ENCODE peak calls at places on chromosomes 2 and 18, in seven cellular contexts. C is IMR-90, Z is coronary artery, K is prostate gland, H is astrocyte of the spinal cord, B is uterus, I is HFF-Myc. E is an unnamed sample.

GRCh38 chr2:102436284-102436683 is 13.3 kb downstream of the IL18RAP start:
- DNase-seq in C (peak), Z (no peak), K (no peak), H (peak), B (no peak), I (no peak), E (peak)

GRCh38 chr2:240949791-240950705 is 43.9 kb downstream of the CROCC2 start:
- DNase-seq in C (no peak), Z (peak), K (no peak), H (no peak), B (no peak), I (no peak), E (no peak)

GRCh38 chr2:67846341-67847070 is 216.3 kb downstream of the C1D start:
- DNase-seq in C (peak), Z (peak), K (peak), H (peak), B (peak), I (peak), E (peak)

GRCh38 chr2:190649035-190649797 is at the start of gene NAB1:
- DNase-seq in C (peak), Z (peak), K (peak), H (peak), B (peak), I (no peak), E (peak)

GRCh38 chr2:232891621-232892071 is 21.6 kb downstream of the SNORC start:
- DNase-seq in C (peak), Z (peak), K (no peak), H (peak), B (no peak), I (no peak), E (peak)

GRCh38 chr2:209334188-209335017 is 89.4 kb upstream of the MAP2 start:
- DNase-seq in C (peak), Z (no peak), K (peak), H (peak), B (peak), I (peak), E (peak)

GRCh38 chr2:220068877-220069276 is 441.4 kb downstream of the SLC4A3 start:
- DNase-seq in C (no peak), Z (no peak), K (no peak), H (no peak), B (no peak), I (no peak), E (no peak)

GRCh38 chr18:8805552-8805951 is 100.2 kb downstream of the MTCL1 start:
- DNase-seq in C (no peak), Z (no peak), K (no peak), H (no peak), B (no peak), I (no peak), E (no peak)

GRCh38 chr2:239394346-239394945 is 6.4 kb downstream of the HDAC4 start:
- DNase-seq in C (no peak), Z (no peak), K (no peak), H (no peak), B (peak), I (no peak), E (no peak)

GRCh38 chr18:5150888-5151287 is 46.2 kb downstream of the AKAIN1 start:
- DNase-seq in C (no peak), Z (no peak), K (no peak), H (no peak), B (no peak), I (no peak), E (no peak)

GRCh38 chr18:58586886-58587285 is 42.0 kb downstream of the ALPK2 start:
- DNase-seq in C (no peak), Z (no peak), K (no peak), H (no peak), B (no peak), I (no peak), E (no peak)

GRCh38 chr2:128643221-128644065 is 324.8 kb upstream of the HS6ST1 start:
- DNase-seq in C (no peak), Z (peak), K (no peak), H (no peak), B (no peak), I (no peak), E (no peak)

GRCh38 chr2:239337122-239337876 is 63.5 kb downstream of the HDAC4 start:
- DNase-seq in C (no peak), Z (no peak), K (peak), H (no peak), B (no peak), I (no peak), E (no peak)

GRCh38 chr18:60452424-60452823 is 79.8 kb upstream of the MC4R start:
- DNase-seq in C (peak), Z (no peak), K (no peak), H (peak), B (no peak), I (no peak), E (peak)

GRCh38 chr2:3001595-3002184 is 375.9 kb downstream of the EIPR1 start:
- DNase-seq in C (no peak), Z (no peak), K (peak), H (no peak), B (no peak), I (no peak), E (peak)

GRCh38 chr2:60551241-60552095 is 2.0 kb downstream of the BCL11A start:
- DNase-seq in C (no peak), Z (no peak), K (peak), H (peak), B (no peak), I (no peak), E (peak)

GRCh38 chr2:28394331-28394877 is 1.7 kb downstream of the FOSL2 start:
- DNase-seq in C (peak), Z (no peak), K (peak), H (peak), B (peak), I (no peak), E (peak)

GRCh38 chr2:174449033-174449432 is 37.8 kb downstream of the GPR155 start:
- DNase-seq in C (peak), Z (no peak), K (no peak), H (no peak), B (no peak), I (no peak), E (no peak)

GRCh38 chr2:1884933-1885580 is 140.7 kb upstream of the PXDN start:
- DNase-seq in C (peak), Z (no peak), K (no peak), H (peak), B (no peak), I (no peak), E (peak)

GRCh38 chr2:165720526-165720925 is 73.5 kb downstream of the GALNT3 start:
- DNase-seq in C (peak), Z (no peak), K (no peak), H (peak), B (no peak), I (peak), E (peak)

GRCh38 chr2:35973737-35974132 is 381.8 kb upstream of the CRIM1 start:
- DNase-seq in C (no peak), Z (no peak), K (no peak), H (no peak), B (no peak), I (no peak), E (peak)

GRCh38 chr2:212815453-212815852 is 276.9 kb upstream of the ERBB4 start:
- DNase-seq in C (no peak), Z (no peak), K (no peak), H (no peak), B (no peak), I (no peak), E (no peak)

GRCh38 chr2:120385355-120386127 is 39.6 kb downstream of the INHBB start:
- DNase-seq in C (no peak), Z (no peak), K (no peak), H (no peak), B (no peak), I (no peak), E (no peak)

GRCh38 chr2:219559156-219559915 is 12.0 kb downstream of the OBSL1 start:
- DNase-seq in C (no peak), Z (no peak), K (no peak), H (no peak), B (no peak), I (no peak), E (no peak)

GRCh38 chr2:77228379-77228778 is 293.8 kb downstream of the LRRTM4 start:
- DNase-seq in C (no peak), Z (no peak), K (no peak), H (peak), B (no peak), I (no peak), E (peak)

GRCh38 chr2:28594369-28595108 is 98.7 kb downstream of the PLB1 start:
- DNase-seq in C (peak), Z (peak), K (peak), H (peak), B (peak), I (peak), E (peak)

GRCh38 chr2:241003830-241004564 is 5.6 kb downstream of the SNED1 start:
- DNase-seq in C (no peak), Z (no peak), K (no peak), H (no peak), B (no peak), I (no peak), E (no peak)

DNA sequence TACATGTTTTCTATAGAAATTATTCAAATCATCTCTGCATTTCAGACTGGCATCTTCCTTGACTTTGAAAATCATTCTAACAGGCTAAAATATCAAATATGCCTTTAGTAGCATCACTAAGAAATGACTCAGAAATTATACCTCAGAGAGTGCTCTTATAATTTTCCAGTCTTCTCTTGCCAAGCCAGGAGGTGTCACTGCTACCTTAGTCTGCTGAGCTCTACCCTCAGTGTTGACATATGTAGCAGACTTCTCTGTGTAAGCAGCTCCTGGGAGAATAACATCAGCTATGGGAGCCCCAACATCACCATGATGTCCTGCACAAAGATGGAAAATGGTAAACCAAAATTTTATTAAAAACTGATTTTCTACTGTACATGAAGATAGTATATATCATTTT is 31.6 kb downstream of the NDUFS1 start:
- DNase-seq in C (peak), Z (no peak), K (no peak), H (no peak), B (no peak), I (no peak), E (no peak)
- TF ChIP-seq CTCF in C (no peak), Z (no peak), K (no peak), H (peak), B (no peak), I (no peak), E (no peak)

GRCh38 chr2:43509886-43510285 is 86.0 kb downstream of the THADA start:
- DNase-seq in C (no peak), Z (no peak), K (no peak), H (no peak), B (no peak), I (no peak), E (no peak)

GRCh38 chr2:43508209-43508608 is 87.6 kb downstream of the THADA start:
- DNase-seq in C (no peak), Z (no peak), K (no peak), H (no peak), B (no peak), I (no peak), E (no peak)

GRCh38 chr2:43511199-43511598 is 84.6 kb downstream of the THADA start:
- DNase-seq in C (no peak), Z (no peak), K (no peak), H (no peak), B (no peak), I (no peak), E (no peak)

GRCh38 chr2:43507137-43507536 is 88.7 kb downstream of the THADA start:
- DNase-seq in C (no peak), Z (no peak), K (no peak), H (no peak), B (no peak), I (no peak), E (no peak)
- H3K4me3 ChIP-seq in C (no peak), Z (no peak), K (no peak), H (no peak), B (no peak), I (no peak), E (no peak)

GRCh38 chr2:42076357-42076921 is 28.6 kb downstream of the PKDCC start:
- DNase-seq in C (no peak), Z (no peak), K (no peak), H (no peak), B (no peak), I (no peak), E (no peak)

GRCh38 chr2:42079737-42080287 is 32.0 kb downstream of the PKDCC start:
- DNase-seq in C (no peak), Z (no peak), K (no peak), H (no peak), B (no peak), I (no peak), E (no peak)

GRCh38 chr2:42074661-42075060 is 26.8 kb downstream of the PKDCC start:
- DNase-seq in C (no peak), Z (no peak), K (no peak), H (no peak), B (no peak), I (no peak), E (no peak)

GRCh38 chr2:42073739-42074138 is 25.9 kb downstream of the PKDCC start:
- DNase-seq in C (peak), Z (no peak), K (no peak), H (no peak), B (no peak), I (no peak), E (peak)

DNA sequence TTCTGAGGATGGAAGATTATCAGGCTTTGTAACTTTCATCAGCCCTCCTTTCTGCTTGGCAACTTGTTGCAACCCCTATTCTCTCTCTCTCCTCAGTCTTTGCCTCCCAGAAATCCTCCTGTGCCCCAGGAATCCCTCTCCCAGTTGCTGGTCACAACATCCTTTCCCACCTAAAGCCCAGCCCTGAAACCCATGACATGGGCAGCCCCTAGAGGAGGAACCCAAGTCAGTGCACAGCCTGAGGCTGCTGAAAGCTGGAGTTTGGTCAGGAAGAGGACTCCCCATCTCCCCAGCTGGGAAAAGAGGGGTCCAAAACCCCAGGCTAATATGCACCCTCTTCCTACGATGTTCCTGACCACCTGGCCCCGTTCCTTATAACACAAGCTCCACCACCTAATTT is 29.5 kb downstream of the PKDCC start:
- DNase-seq in C (no peak), Z (no peak), K (no peak), H (no peak), B (no peak), I (no peak), E (no peak)
- TF ChIP-seq CTCF in C (no peak), Z (no peak), K (no peak), H (no peak), B (peak), I (no peak), E (peak)

DNA sequence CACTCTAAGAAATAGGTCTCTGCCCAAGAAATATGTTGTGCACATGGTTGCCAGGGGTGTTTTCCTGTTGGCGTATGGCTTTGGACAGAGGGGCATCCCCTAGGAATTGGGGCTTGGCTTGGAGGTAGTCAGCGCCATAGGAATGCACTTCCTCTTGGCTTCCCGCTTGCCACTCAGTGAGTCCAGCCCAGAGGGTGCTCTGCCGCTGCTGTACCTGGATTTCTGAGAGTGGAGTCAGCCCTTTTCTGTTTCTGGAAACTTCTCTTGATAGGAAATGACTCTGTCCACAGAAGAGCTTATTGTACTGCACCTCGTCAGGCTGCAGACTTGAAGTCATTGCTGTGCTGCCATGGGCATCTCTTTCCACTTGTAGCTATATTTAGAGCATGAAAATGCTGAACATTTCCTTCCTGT is 116.7 kb upstream of the MGAT5 start:
- DNase-seq in C (peak), Z (no peak), K (no peak), H (peak), B (no peak), I (peak), E (peak)
- H3K4me3 ChIP-seq in C (no peak), Z (peak), K (no peak), H (no peak), B (no peak), I (peak), E (peak)

DNA sequence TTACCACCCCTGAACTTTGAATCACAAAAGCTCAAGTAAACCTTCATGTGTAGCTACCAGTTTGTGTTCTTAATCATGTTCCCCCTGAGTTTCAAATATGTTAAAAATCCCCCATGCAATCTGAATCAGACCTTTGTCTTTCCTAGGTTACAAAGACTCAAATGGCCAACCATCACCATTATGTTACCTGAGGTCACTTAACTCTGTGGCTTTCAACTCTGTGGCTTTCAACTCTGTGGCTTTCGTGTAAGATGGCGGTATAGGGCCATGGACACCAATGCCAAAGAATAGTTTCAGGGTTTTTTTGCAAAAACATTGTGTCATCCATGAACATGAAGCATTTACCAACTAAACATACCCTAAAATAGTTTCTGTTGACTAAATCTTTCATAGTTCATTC is 6.7 kb downstream of the ERMN start:
- DNase-seq in C (no peak), Z (no peak), K (no peak), H (no peak), B (no peak), I (no peak), E (no peak)
- TF ChIP-seq CTCF in C (no peak), Z (no peak), K (no peak), H (no peak), B (no peak), I (no peak), E (no peak)

DNA sequence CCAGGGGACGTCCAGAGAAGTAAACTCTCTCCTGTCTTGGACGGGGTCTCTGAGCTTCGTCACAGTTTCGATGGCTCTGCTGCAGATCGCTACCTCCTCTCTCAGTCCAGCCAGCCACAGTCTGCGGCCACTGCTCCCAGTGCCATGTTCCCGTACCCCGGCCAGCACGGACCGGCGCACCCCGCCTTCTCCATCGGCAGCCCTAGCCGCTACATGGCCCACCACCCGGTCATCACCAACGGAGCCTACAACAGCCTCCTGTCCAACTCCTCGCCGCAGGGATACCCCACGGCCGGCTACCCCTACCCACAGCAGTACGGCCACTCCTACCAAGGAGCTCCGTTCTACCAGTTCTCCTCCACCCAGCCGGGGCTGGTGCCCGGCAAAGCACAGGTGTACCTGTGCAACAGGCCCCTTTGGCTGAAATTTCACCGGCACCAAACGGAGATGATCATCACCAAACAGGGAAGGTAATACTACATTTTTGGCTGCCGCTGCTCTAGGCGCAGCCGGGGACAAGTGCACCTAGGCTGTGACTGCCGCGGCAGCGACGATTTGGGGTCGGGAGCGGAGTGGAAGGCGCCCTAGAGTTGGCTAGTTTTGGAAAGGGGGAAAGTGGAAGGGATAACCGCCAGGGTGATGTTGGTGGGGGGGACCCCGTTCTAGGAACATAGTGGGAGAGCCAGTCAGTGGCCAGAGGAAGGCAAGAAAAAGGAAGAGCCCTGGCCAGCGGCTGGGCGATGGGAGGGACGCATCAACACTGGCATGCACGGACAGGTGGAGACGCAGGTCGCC is 733 bp downstream of the TBR1 start:
- DNase-seq in C (no peak), Z (no peak), K (no peak), H (no peak), B (no peak), I (no peak), E (no peak)
- H3K4me3 ChIP-seq in C (no peak), Z (no peak), K (no peak), H (no peak), B (no peak), I (no peak), E (no peak)

DNA sequence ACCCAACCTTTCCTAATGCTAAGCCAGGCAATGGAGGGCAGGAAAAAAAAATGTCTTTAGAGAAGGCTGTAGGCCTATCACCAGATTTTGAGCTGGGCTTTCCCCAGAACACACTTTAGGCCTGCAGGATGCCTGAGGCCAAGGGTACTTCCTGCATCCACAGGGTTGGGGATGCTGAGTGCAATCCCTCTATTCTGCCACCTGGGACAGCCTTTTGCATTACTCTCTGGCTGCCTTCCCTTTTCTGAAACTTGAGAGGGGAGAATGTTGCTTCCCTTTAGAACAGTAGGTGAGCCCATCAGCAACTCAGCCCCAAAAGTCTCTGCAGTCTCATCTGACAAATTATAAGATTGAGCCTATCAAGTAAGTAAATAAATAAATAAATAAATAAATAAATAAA is 195.2 kb downstream of the SLC8A1 start:
- DNase-seq in C (no peak), Z (no peak), K (no peak), H (no peak), B (no peak), I (no peak), E (peak)
- TF ChIP-seq CTCF in C (peak), Z (no peak), K (no peak), H (peak), B (no peak), I (peak), E (peak)

DNA sequence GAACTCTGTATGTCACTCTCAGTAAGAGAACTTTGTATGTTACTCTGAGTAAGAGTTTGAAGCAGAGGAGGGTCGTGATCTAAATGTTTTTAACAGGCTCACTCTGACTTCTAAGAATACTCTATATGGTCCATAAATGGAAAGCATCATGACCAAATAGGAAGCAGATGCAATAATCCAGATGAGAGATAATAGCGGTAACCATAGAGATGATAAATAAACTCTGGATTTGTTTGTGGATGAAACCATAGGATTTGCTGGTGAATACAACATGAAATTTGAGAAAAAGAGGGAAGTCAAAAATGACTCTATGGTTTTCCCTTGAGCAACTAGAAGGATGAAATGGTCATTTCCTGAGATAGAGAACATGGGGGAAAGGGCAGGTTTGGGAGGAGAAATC is 3.9 kb downstream of the HEATR5B start:
- DNase-seq in C (peak), Z (no peak), K (no peak), H (no peak), B (no peak), I (peak), E (peak)
- H3K4me3 ChIP-seq in C (no peak), Z (no peak), K (no peak), H (no peak), B (no peak), I (no peak), E (no peak)

E was measured in fibroblast of pulmonary artery.